ENCODE peak calls at places on chromosomes 11 and 22, in five cellular contexts. R is activated CD8-positive, alpha-beta memory T cell treated with anti-CD3 and anti-CD28 coated beads, Interleukin-2, amount 50 U/mL, for 48 hours; I is stimulated activated CD4-positive, alpha-beta T cell treated with anti-CD3 and anti-CD28 coated beads, Interleukin-1b, Interleukin-23, amount 100 ng/mL, for 24 hours; O is GM12865; B is AG09309. Q is an unnamed sample.

GRCh38 chr22:50600541-50600940 is at the start of gene MAPK8IP2:
- DNase-seq in R (no peak), I (no peak), O (no peak), B (no peak), Q (no peak)

GRCh38 chr11:7632211-7632610 is 41.1 kb downstream of the CYB5R2 start:
- DNase-seq in R (peak), I (no peak), O (no peak), B (no peak), Q (no peak)

GRCh38 chr11:116844722-116845121 is 7.3 kb upstream of the APOA1 start:
- DNase-seq in R (no peak), I (no peak), O (no peak), B (no peak), Q (no peak)

GRCh38 chr22:25816522-25817059 is 74.6 kb downstream of the MYO18B start:
- DNase-seq in R (no peak), I (no peak), O (no peak), B (no peak), Q (no peak)

GRCh38 chr11:2671748-2672147 is 28.0 kb downstream of the KCNQ1OT1 start:
- DNase-seq in R (no peak), I (no peak), O (no peak), B (no peak), Q (no peak)

GRCh38 chr11:105000167-105000566 is 22.8 kb downstream of the CASP5 start:
- DNase-seq in R (no peak), I (no peak), O (peak), B (no peak), Q (no peak)

GRCh38 chr11:125433454-125434121 is 62.5 kb downstream of the FEZ1 start:
- DNase-seq in R (no peak), I (no peak), O (peak), B (no peak), Q (peak)

GRCh38 chr11:68978626-68978930 is 2.2 kb downstream of the MRGPRD start:
- DNase-seq in R (no peak), I (no peak), O (no peak), B (no peak), Q (no peak)

GRCh38 chr22:46062971-46063631 is 86.1 kb upstream of the WNT7B start:
- DNase-seq in R (no peak), I (no peak), O (no peak), B (no peak), Q (no peak)

GRCh38 chr11:68897441-68897840 is 6.2 kb downstream of the MRPL21 start:
- DNase-seq in R (no peak), I (no peak), O (no peak), B (no peak), Q (no peak)

GRCh38 chr22:17910561-17911311 is 113.6 kb downstream of the MICAL3 start:
- DNase-seq in R (no peak), I (no peak), O (no peak), B (peak), Q (peak)

GRCh38 chr11:31947051-31947450 is 135.9 kb upstream of the PAX6 start:
- DNase-seq in R (no peak), I (no peak), O (no peak), B (no peak), Q (no peak)

GRCh38 chr11:29395555-29396072 is 621.2 kb downstream of the KCNA4 start:
- DNase-seq in R (no peak), I (no peak), O (peak), B (no peak), Q (no peak)

GRCh38 chr11:111476366-111476765 is 35.8 kb downstream of the BTG4 start:
- DNase-seq in R (no peak), I (no peak), O (no peak), B (no peak), Q (no peak)

GRCh38 chr22:46994265-46994664 is 231.8 kb downstream of the TBC1D22A start:
- DNase-seq in R (no peak), I (no peak), O (no peak), B (no peak), Q (no peak)

GRCh38 chr22:38871360-38872171 is 450 bp downstream of the CBX6 start:
- DNase-seq in R (peak), I (no peak), O (no peak), B (no peak), Q (no peak)

GRCh38 chr11:118623291-118623655 is 15.9 kb downstream of the PHLDB1 start:
- DNase-seq in R (no peak), I (no peak), O (no peak), B (no peak), Q (no peak)

GRCh38 chr11:27717801-27718229 is 17.6 kb upstream of the BDNF start:
- DNase-seq in R (no peak), I (no peak), O (no peak), B (no peak), Q (no peak)

GRCh38 chr11:88208742-88209141 is 33.5 kb upstream of the RAB38 start:
- DNase-seq in R (no peak), I (no peak), O (no peak), B (no peak), Q (peak)

GRCh38 chr22:35523167-35523928 is 17.3 kb upstream of the RASD2 start:
- DNase-seq in R (no peak), I (no peak), O (no peak), B (no peak), Q (no peak)

GRCh38 chr22:40022536-40023225 is 27.9 kb downstream of the FAM83F start:
- DNase-seq in R (no peak), I (no peak), O (peak), B (no peak), Q (no peak)

GRCh38 chr11:110720646-110721283 is 8.5 kb upstream of the ARHGAP20 start:
- DNase-seq in R (no peak), I (no peak), O (no peak), B (no peak), Q (no peak)

GRCh38 chr11:12007769-12008737 is at the start of gene DKK3:
- DNase-seq in R (no peak), I (no peak), O (no peak), B (no peak), Q (no peak)

GRCh38 chr11:59186130-59186594 is 14.2 kb downstream of the DTX4 start:
- DNase-seq in R (peak), I (peak), O (peak), B (no peak), Q (no peak)

GRCh38 chr22:29369460-29369859 is 18.9 kb downstream of the AP1B1 start:
- DNase-seq in R (no peak), I (no peak), O (no peak), B (peak), Q (peak)

GRCh38 chr11:31656051-31656450 is 146.5 kb downstream of the ELP4 start:
- DNase-seq in R (no peak), I (no peak), O (no peak), B (no peak), Q (no peak)

GRCh38 chr11:26993965-26994446 is at the start of gene FIBIN:
- DNase-seq in R (no peak), I (no peak), O (no peak), B (no peak), Q (no peak)

GRCh38 chr22:37684803-37685615 is 1.1 kb upstream of the NOL12 start:
- DNase-seq in R (no peak), I (no peak), O (no peak), B (no peak), Q (no peak)

GRCh38 chr22:46081036-46081830 is 69.1 kb upstream of the PPARA start:
- DNase-seq in R (no peak), I (no peak), O (no peak), B (no peak), Q (no peak)

GRCh38 chr11:113553905-113554304 is 78.7 kb upstream of the DRD2 start:
- DNase-seq in R (no peak), I (no peak), O (no peak), B (no peak), Q (no peak)

GRCh38 chr22:44311855-44312170 is 938 bp downstream of the SHISAL1 start:
- DNase-seq in R (no peak), I (no peak), O (no peak), B (peak), Q (no peak)

GRCh38 chr11:82267186-82267585 is 466.5 kb downstream of the FAM181B start:
- DNase-seq in R (no peak), I (no peak), O (no peak), B (no peak), Q (no peak)

GRCh38 chr11:70637949-70638598 is 239.7 kb downstream of the CTTN start:
- DNase-seq in R (no peak), I (no peak), O (no peak), B (no peak), Q (no peak)

GRCh38 chr11:2769409-2769778 is 69.6 kb upstream of the KCNQ1OT1 start:
- DNase-seq in R (peak), I (no peak), O (no peak), B (no peak), Q (no peak)

GRCh38 chr11:93160808-93161207 is 37.0 kb downstream of the SLC36A4 start:
- DNase-seq in R (no peak), I (no peak), O (no peak), B (no peak), Q (no peak)

GRCh38 chr11:64566042-64566914 is 24.7 kb upstream of the SLC22A12 start:
- DNase-seq in R (no peak), I (no peak), O (no peak), B (peak), Q (no peak)

GRCh38 chr22:29719894-29720645 is at the start of gene CABP7:
- DNase-seq in R (no peak), I (no peak), O (no peak), B (no peak), Q (no peak)